ENCODE peak calls at places on chromosomes 13 and 19, in nine cellular contexts. One of them, this sample, is unnamed.
A peak's percentile ranks its signal among the peaks of the same experiment; 100 is the strongest.

GRCh38 chr19:49786432-49786831 is 19.6 kb downstream of the AP2A1 start:
- DNase-seq in CD8-positive, alpha-beta T cell: no peak
- DNase-seq in uterus: peak; percentile 53
- DNase-seq in cardiac muscle cell: peak; percentile 23
- DNase-seq in fibroblast of the aortic adventitia: peak; percentile 61
- DNase-seq in dorsolateral prefrontal cortex: no peak
- DNase-seq in lower leg skin: no peak
- DNase-seq in upper lobe of right lung: no peak
- DNase-seq in cardiac fibroblast: no peak
- DNase-seq in this sample: no peak

GRCh38 chr19:47158879-47159509 is 28.4 kb downstream of the SAE1 start:
- DNase-seq in upper lobe of right lung: no peak
- DNase-seq in fibroblast of the aortic adventitia: no peak
- DNase-seq in cardiac fibroblast: peak; percentile 32
- DNase-seq in dorsolateral prefrontal cortex: no peak
- DNase-seq in cardiac muscle cell: no peak
- DNase-seq in lower leg skin: no peak
- DNase-seq in CD8-positive, alpha-beta T cell: peak; percentile 55
- DNase-seq in uterus: no peak
- DNase-seq in this sample: no peak

GRCh38 chr13:42820450-42820849 is 39.1 kb downstream of the FAM216B start:
- DNase-seq in CD8-positive, alpha-beta T cell: no peak
- DNase-seq in upper lobe of right lung: no peak
- DNase-seq in cardiac fibroblast: peak; percentile 69
- DNase-seq in uterus: no peak
- DNase-seq in fibroblast of the aortic adventitia: peak; percentile 59
- DNase-seq in cardiac muscle cell: no peak
- DNase-seq in lower leg skin: no peak
- DNase-seq in dorsolateral prefrontal cortex: no peak
- DNase-seq in this sample: no peak

GRCh38 chr13:103883152-103883551 is 816.9 kb upstream of the SLC10A2 start:
- DNase-seq in CD8-positive, alpha-beta T cell: no peak
- DNase-seq in fibroblast of the aortic adventitia: peak; percentile 64
- DNase-seq in cardiac muscle cell: peak; percentile 84
- DNase-seq in dorsolateral prefrontal cortex: peak; percentile 90
- DNase-seq in cardiac fibroblast: peak; percentile 92
- DNase-seq in lower leg skin: peak; percentile 97
- DNase-seq in upper lobe of right lung: peak; percentile 84
- DNase-seq in uterus: peak; percentile 49
- DNase-seq in this sample: peak; percentile 49

GRCh38 chr13:103291693-103292572 is 225.7 kb upstream of the SLC10A2 start:
- DNase-seq in lower leg skin: no peak
- DNase-seq in upper lobe of right lung: no peak
- DNase-seq in fibroblast of the aortic adventitia: no peak
- DNase-seq in cardiac muscle cell: peak; percentile 29
- DNase-seq in cardiac fibroblast: no peak
- DNase-seq in CD8-positive, alpha-beta T cell: no peak
- DNase-seq in dorsolateral prefrontal cortex: no peak
- DNase-seq in uterus: no peak
- DNase-seq in this sample: no peak

GRCh38 chr19:36136975-36137686 is 2.7 kb upstream of the CAPNS1 start:
- DNase-seq in dorsolateral prefrontal cortex: no peak
- DNase-seq in upper lobe of right lung: peak; percentile 80
- DNase-seq in lower leg skin: peak; percentile 90
- DNase-seq in CD8-positive, alpha-beta T cell: no peak
- DNase-seq in cardiac muscle cell: no peak
- DNase-seq in cardiac fibroblast: peak; percentile 73
- DNase-seq in fibroblast of the aortic adventitia: peak; percentile 72
- DNase-seq in uterus: peak; percentile 50
- DNase-seq in this sample: no peak

GRCh38 chr13:48973845-48974431 is 1.8 kb upstream of the FNDC3A start:
- DNase-seq in lower leg skin: no peak
- DNase-seq in cardiac fibroblast: no peak
- DNase-seq in fibroblast of the aortic adventitia: no peak
- DNase-seq in cardiac muscle cell: no peak
- DNase-seq in upper lobe of right lung: no peak
- DNase-seq in dorsolateral prefrontal cortex: no peak
- DNase-seq in CD8-positive, alpha-beta T cell: no peak
- DNase-seq in uterus: no peak
- DNase-seq in this sample: no peak

GRCh38 chr13:110648848-110649421 is 33.6 kb downstream of the NAXD start:
- DNase-seq in CD8-positive, alpha-beta T cell: no peak
- DNase-seq in upper lobe of right lung: no peak
- DNase-seq in uterus: no peak
- DNase-seq in fibroblast of the aortic adventitia: no peak
- DNase-seq in dorsolateral prefrontal cortex: no peak
- DNase-seq in cardiac fibroblast: no peak
- DNase-seq in cardiac muscle cell: no peak
- DNase-seq in lower leg skin: peak; percentile 80
- DNase-seq in this sample: no peak

GRCh38 chr19:44725684-44726083 is 22.8 kb upstream of the BCL3 start:
- DNase-seq in cardiac muscle cell: no peak
- DNase-seq in fibroblast of the aortic adventitia: no peak
- DNase-seq in CD8-positive, alpha-beta T cell: no peak
- DNase-seq in lower leg skin: no peak
- DNase-seq in upper lobe of right lung: peak; percentile 55
- DNase-seq in uterus: no peak
- DNase-seq in dorsolateral prefrontal cortex: no peak
- DNase-seq in cardiac fibroblast: no peak
- DNase-seq in this sample: no peak

GRCh38 chr19:55504252-55504603 is 16.0 kb downstream of the SSC5D start:
- DNase-seq in cardiac muscle cell: no peak
- DNase-seq in upper lobe of right lung: no peak
- DNase-seq in dorsolateral prefrontal cortex: no peak
- DNase-seq in uterus: no peak
- DNase-seq in fibroblast of the aortic adventitia: no peak
- DNase-seq in lower leg skin: no peak
- DNase-seq in cardiac fibroblast: no peak
- DNase-seq in CD8-positive, alpha-beta T cell: no peak
- DNase-seq in this sample: no peak

GRCh38 chr19:55504981-55505380 is 16.7 kb downstream of the SSC5D start:
- DNase-seq in dorsolateral prefrontal cortex: no peak
- DNase-seq in lower leg skin: no peak
- DNase-seq in uterus: no peak
- DNase-seq in cardiac fibroblast: no peak
- DNase-seq in CD8-positive, alpha-beta T cell: no peak
- DNase-seq in upper lobe of right lung: no peak
- DNase-seq in cardiac muscle cell: no peak
- DNase-seq in fibroblast of the aortic adventitia: no peak
- DNase-seq in this sample: no peak

GRCh38 chr19:55500368-55500952 is 12.2 kb downstream of the SSC5D start:
- DNase-seq in upper lobe of right lung: no peak
- DNase-seq in dorsolateral prefrontal cortex: no peak
- DNase-seq in uterus: no peak
- DNase-seq in lower leg skin: no peak
- DNase-seq in fibroblast of the aortic adventitia: no peak
- DNase-seq in CD8-positive, alpha-beta T cell: no peak
- DNase-seq in cardiac muscle cell: no peak
- DNase-seq in cardiac fibroblast: no peak
- DNase-seq in this sample: no peak

GRCh38 chr19:55503447-55504251 is 15.4 kb downstream of the SSC5D start:
- DNase-seq in fibroblast of the aortic adventitia: peak; percentile 90
- DNase-seq in upper lobe of right lung: peak; percentile 97
- DNase-seq in CD8-positive, alpha-beta T cell: peak; percentile 98
- DNase-seq in uterus: peak; percentile 91
- DNase-seq in lower leg skin: peak; percentile 98
- DNase-seq in dorsolateral prefrontal cortex: peak; percentile 94
- DNase-seq in cardiac fibroblast: peak; percentile 91
- DNase-seq in cardiac muscle cell: peak; percentile 95
- DNase-seq in this sample: peak; percentile 88

DNA sequence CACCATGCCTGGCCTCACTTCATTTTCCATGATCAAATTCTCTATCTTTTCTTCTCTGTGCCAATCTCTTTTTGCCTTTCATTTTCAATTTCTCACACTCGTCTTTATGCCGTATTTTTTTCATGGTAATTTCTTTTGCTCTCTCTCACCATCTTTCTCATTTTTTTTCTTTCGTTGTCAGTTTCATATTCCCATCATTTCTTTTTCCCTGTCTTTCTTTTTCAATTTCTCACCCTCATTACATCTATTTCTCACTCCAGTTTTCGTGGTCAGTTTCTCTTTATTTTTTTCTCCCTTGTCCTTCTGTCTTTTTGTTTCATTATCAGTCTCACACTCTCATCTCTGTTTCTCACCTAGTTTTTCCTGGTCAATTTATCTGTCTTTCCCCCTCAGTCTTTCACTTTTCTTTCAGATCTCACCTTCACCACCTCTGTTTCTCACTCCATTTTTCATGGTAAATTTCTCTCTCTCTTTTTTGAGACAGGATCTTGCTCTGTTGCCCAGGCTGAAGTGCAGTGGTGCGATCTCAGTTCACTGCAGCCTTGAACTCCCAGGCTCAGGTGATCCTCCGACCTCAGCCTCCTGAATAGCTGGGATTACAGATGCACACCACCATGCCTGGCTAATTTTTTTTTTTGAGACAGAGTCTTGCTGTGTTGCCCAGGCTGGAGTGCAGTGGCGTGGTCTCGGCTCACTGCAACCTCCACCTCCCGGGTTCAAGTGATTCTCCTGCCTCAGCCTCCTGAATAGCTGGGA is 14.1 kb downstream of the SSC5D start:
- DNase-seq in dorsolateral prefrontal cortex: no peak
- DNase-seq in lower leg skin: no peak
- DNase-seq in cardiac muscle cell: no peak
- DNase-seq in fibroblast of the aortic adventitia: no peak
- DNase-seq in upper lobe of right lung: no peak
- DNase-seq in uterus: no peak
- DNase-seq in cardiac fibroblast: no peak
- DNase-seq in CD8-positive, alpha-beta T cell: no peak
- DNase-seq in this sample: no peak
- H3K4me3 ChIP-seq in dorsolateral prefrontal cortex: no peak overlapping the region
- H3K4me3 ChIP-seq in lower leg skin: no peak overlapping the region
- H3K4me3 ChIP-seq in cardiac muscle cell: no peak overlapping the region
- H3K4me3 ChIP-seq in fibroblast of the aortic adventitia: no peak overlapping the region
- H3K4me3 ChIP-seq in upper lobe of right lung: no peak overlapping the region
- H3K4me3 ChIP-seq in uterus: no peak overlapping the region
- H3K4me3 ChIP-seq in cardiac fibroblast: no peak overlapping the region
- H3K4me3 ChIP-seq in CD8-positive, alpha-beta T cell: no peak overlapping the region
- H3K4me3 ChIP-seq in this sample: no peak overlapping the region

DNA sequence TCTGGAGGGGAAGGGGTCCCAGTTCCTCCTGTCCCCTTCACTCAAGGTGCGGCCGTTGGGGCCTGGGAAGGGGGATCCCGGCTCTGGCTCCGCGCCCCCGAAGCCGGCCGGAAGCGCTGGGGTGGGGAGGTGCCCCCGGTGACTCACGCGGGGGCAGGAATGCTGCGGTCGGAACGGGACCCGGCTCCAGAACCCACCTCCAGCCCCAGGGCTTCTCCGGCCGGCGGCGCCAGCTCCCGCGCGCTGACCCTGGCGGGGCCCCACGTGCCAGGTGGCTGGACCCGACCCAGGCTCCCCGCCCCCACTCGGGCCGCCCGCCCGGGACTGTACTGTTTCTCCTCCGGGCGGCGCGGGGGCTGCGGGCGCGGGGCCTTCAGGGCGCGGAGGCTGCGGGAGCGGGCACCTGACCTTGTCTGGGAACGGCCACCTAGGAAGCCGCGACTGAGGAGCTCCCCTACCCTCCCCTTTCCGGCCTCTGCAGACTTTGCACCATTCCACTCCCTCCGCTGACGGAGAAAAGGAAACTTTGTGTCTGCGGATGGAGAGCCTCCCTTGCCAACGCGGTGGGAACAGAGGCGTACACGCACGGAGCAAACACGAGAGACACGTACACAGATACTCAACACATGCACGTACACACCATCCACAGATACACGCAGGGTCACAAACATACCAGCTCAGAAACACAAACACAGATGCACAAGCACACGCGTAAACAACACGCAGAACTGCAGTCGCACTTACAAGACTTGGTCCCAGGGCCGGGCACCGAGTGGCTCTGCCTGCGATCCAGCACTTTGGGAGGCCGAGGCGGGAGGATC is 7.2 kb downstream of the AXL start:
- DNase-seq in CD8-positive, alpha-beta T cell: peak; percentile 62
- DNase-seq in dorsolateral prefrontal cortex: no peak
- DNase-seq in uterus: peak; percentile 79
- DNase-seq in cardiac muscle cell: peak; percentile 63
- DNase-seq in upper lobe of right lung: peak; percentile 85
- DNase-seq in lower leg skin: peak; percentile 93
- DNase-seq in fibroblast of the aortic adventitia: peak; percentile 80
- DNase-seq in cardiac fibroblast: peak; percentile 92
- DNase-seq in this sample: no peak
- H3K4me3 ChIP-seq in CD8-positive, alpha-beta T cell: peak overlapping the region; percentile 41
- H3K4me3 ChIP-seq in dorsolateral prefrontal cortex: peak overlapping the region; percentile 61
- H3K4me3 ChIP-seq in uterus: peak overlapping the region; percentile 43
- H3K4me3 ChIP-seq in cardiac muscle cell: peak overlapping the region; percentile 20
- H3K4me3 ChIP-seq in upper lobe of right lung: peak overlapping the region; percentile 52
- H3K4me3 ChIP-seq in lower leg skin: peak overlapping the region; percentile 18
- H3K4me3 ChIP-seq in fibroblast of the aortic adventitia: peak overlapping the region; percentile 57
- H3K4me3 ChIP-seq in cardiac fibroblast: peak overlapping the region; percentile 29
- H3K4me3 ChIP-seq in this sample: peak overlapping the region; percentile 32

GRCh38 chr19:3969435-3970312 is 1.2 kb downstream of the DAPK3 start:
- DNase-seq in lower leg skin: no peak
- DNase-seq in cardiac fibroblast: peak; percentile 79
- DNase-seq in dorsolateral prefrontal cortex: no peak
- DNase-seq in CD8-positive, alpha-beta T cell: no peak
- DNase-seq in fibroblast of the aortic adventitia: peak; percentile 78
- DNase-seq in cardiac muscle cell: peak; percentile 63
- DNase-seq in upper lobe of right lung: no peak
- DNase-seq in uterus: peak; percentile 61
- DNase-seq in this sample: no peak

GRCh38 chr19:3966051-3967017 is 4.6 kb downstream of the DAPK3 start:
- DNase-seq in cardiac muscle cell: no peak
- DNase-seq in uterus: no peak
- DNase-seq in cardiac fibroblast: no peak
- DNase-seq in upper lobe of right lung: no peak
- DNase-seq in CD8-positive, alpha-beta T cell: no peak
- DNase-seq in dorsolateral prefrontal cortex: no peak
- DNase-seq in lower leg skin: no peak
- DNase-seq in fibroblast of the aortic adventitia: no peak
- DNase-seq in this sample: no peak

GRCh38 chr19:3970313-3970807 is 539 bp downstream of the DAPK3 start:
- DNase-seq in cardiac fibroblast: no peak
- DNase-seq in fibroblast of the aortic adventitia: no peak
- DNase-seq in lower leg skin: no peak
- DNase-seq in CD8-positive, alpha-beta T cell: no peak
- DNase-seq in dorsolateral prefrontal cortex: no peak
- DNase-seq in cardiac muscle cell: no peak
- DNase-seq in upper lobe of right lung: no peak
- DNase-seq in uterus: peak; percentile 56
- DNase-seq in this sample: no peak

GRCh38 chr19:3970808-3971598 is at the start of gene DAPK3:
- DNase-seq in uterus: peak; percentile 98
- DNase-seq in dorsolateral prefrontal cortex: peak; percentile 97
- DNase-seq in cardiac muscle cell: peak; percentile 98
- DNase-seq in CD8-positive, alpha-beta T cell: peak; percentile 93
- DNase-seq in lower leg skin: peak; percentile 99
- DNase-seq in fibroblast of the aortic adventitia: peak; percentile 97
- DNase-seq in cardiac fibroblast: peak; percentile 98
- DNase-seq in upper lobe of right lung: peak; percentile 98
- DNase-seq in this sample: peak; percentile 98

GRCh38 chr19:3968556-3969434 is 2.1 kb downstream of the DAPK3 start:
- DNase-seq in dorsolateral prefrontal cortex: no peak
- DNase-seq in fibroblast of the aortic adventitia: peak; percentile 99
- DNase-seq in upper lobe of right lung: peak; percentile 82
- DNase-seq in cardiac fibroblast: peak; percentile 99
- DNase-seq in CD8-positive, alpha-beta T cell: no peak
- DNase-seq in uterus: peak; percentile 97
- DNase-seq in lower leg skin: peak; percentile 96
- DNase-seq in cardiac muscle cell: peak; percentile 98
- DNase-seq in this sample: no peak
- H3K4me3 ChIP-seq in dorsolateral prefrontal cortex: peak overlapping the region; percentile 84
- H3K4me3 ChIP-seq in fibroblast of the aortic adventitia: peak overlapping the region; percentile 97
- H3K4me3 ChIP-seq in upper lobe of right lung: peak overlapping the region; percentile 80
- H3K4me3 ChIP-seq in cardiac fibroblast: peak overlapping the region; percentile 87
- H3K4me3 ChIP-seq in CD8-positive, alpha-beta T cell: no peak overlapping the region
- H3K4me3 ChIP-seq in uterus: no peak overlapping the region
- H3K4me3 ChIP-seq in lower leg skin: no peak overlapping the region
- H3K4me3 ChIP-seq in cardiac muscle cell: peak overlapping the region; percentile 89
- H3K4me3 ChIP-seq in this sample: no peak overlapping the region

GRCh38 chr19:34505321-34506025 is 23.9 kb downstream of the WTIP start:
- DNase-seq in fibroblast of the aortic adventitia: no peak
- DNase-seq in cardiac fibroblast: no peak
- DNase-seq in cardiac muscle cell: no peak
- DNase-seq in CD8-positive, alpha-beta T cell: peak; percentile 4
- DNase-seq in uterus: no peak
- DNase-seq in dorsolateral prefrontal cortex: no peak
- DNase-seq in upper lobe of right lung: peak; percentile 44
- DNase-seq in lower leg skin: no peak
- DNase-seq in this sample: no peak
- H3K4me3 ChIP-seq in fibroblast of the aortic adventitia: no peak overlapping the region
- H3K4me3 ChIP-seq in cardiac fibroblast: no peak overlapping the region
- H3K4me3 ChIP-seq in cardiac muscle cell: no peak overlapping the region
- H3K4me3 ChIP-seq in CD8-positive, alpha-beta T cell: no peak overlapping the region
- H3K4me3 ChIP-seq in uterus: no peak overlapping the region
- H3K4me3 ChIP-seq in dorsolateral prefrontal cortex: no peak overlapping the region
- H3K4me3 ChIP-seq in upper lobe of right lung: no peak overlapping the region
- H3K4me3 ChIP-seq in lower leg skin: no peak overlapping the region
- H3K4me3 ChIP-seq in this sample: no peak overlapping the region